ENCODE peak calls at places on chromosome 10, in ten cellular contexts. U is psoas muscle; F is HAP-1; J is left ventricle myocardium inferior; G is naive thymus-derived CD4-positive, alpha-beta T cell; C is GM06990; N is IMR-90; O is cardiac muscle cell; L is CD8-positive, alpha-beta memory T cell; V is H7. X is an unnamed sample. For H3K36me3, the result is how much of the 10 kb centered on the place peaks cover.

GRCh38 chr10:63273575-63273974 is 140.4 kb downstream of the NRBF2 start:
- DNase-seq in N (peak), J (no peak), V (no peak), L (no peak), C (no peak), U (no peak), O (no peak), F (no peak), G (peak), X (no peak)

GRCh38 chr10:7192831-7193348 is 217.9 kb downstream of the SFMBT2 start:
- DNase-seq in U (no peak), G (peak), V (no peak), J (no peak), C (no peak), O (no peak), F (no peak), N (no peak), L (peak), X (no peak)

GRCh38 chr10:32144817-32145688 is 88.8 kb upstream of the KIF5B start:
- DNase-seq in N (no peak), C (no peak), L (no peak), J (no peak), O (no peak), V (no peak), F (no peak), U (no peak), G (no peak), X (no peak)

GRCh38 chr10:43249962-43250624 is 16.8 kb downstream of the RASGEF1A start:
- DNase-seq in G (no peak), U (peak), O (no peak), V (peak), N (no peak), C (no peak), L (no peak), J (peak), F (peak), X (no peak)

GRCh38 chr10:130236711-130237110 is 100.5 kb downstream of the GLRX3 start:
- DNase-seq in L (no peak), J (no peak), G (no peak), O (no peak), F (no peak), U (no peak), V (no peak), C (no peak), N (no peak), X (no peak)

GRCh38 chr10:66180651-66181318 is 745.1 kb upstream of the LRRTM3 start:
- DNase-seq in O (peak), L (no peak), G (peak), U (no peak), N (peak), C (peak), V (peak), J (no peak), F (peak), X (peak)

GRCh38 chr10:35059486-35059885 is 30.7 kb downstream of the CUL2 start:
- DNase-seq in G (no peak), U (no peak), N (peak), J (no peak), C (no peak), V (no peak), F (no peak), O (no peak), L (no peak), X (no peak)

GRCh38 chr10:44369296-44369695 is 15.6 kb downstream of the CXCL12 start:
- DNase-seq in U (no peak), N (peak), O (no peak), L (no peak), C (no peak), V (no peak), J (no peak), G (no peak), F (no peak), X (no peak)

GRCh38 chr10:52250562-52250961 is 63.5 kb upstream of the DKK1 start:
- DNase-seq in C (no peak), V (no peak), U (no peak), O (no peak), L (no peak), J (no peak), G (no peak), N (peak), F (no peak), X (no peak)

GRCh38 chr10:74092372-74092771 is 58.3 kb downstream of the AP3M1 start:
- DNase-seq in C (no peak), O (no peak), U (no peak), N (peak), F (no peak), G (no peak), J (no peak), V (no peak), L (no peak), X (no peak)

GRCh38 chr10:62248465-62248864 is 20.2 kb downstream of the RTKN2 start:
- DNase-seq in O (no peak), L (no peak), N (peak), G (no peak), V (no peak), J (no peak), F (no peak), U (no peak), C (no peak), X (no peak)

GRCh38 chr10:28600056-28600455 is 67.1 kb downstream of the WAC start:
- DNase-seq in C (no peak), N (peak), F (no peak), O (no peak), U (no peak), J (no peak), G (no peak), L (no peak), V (no peak), X (no peak)

GRCh38 chr10:30993155-30993554 is 38.5 kb downstream of the ZNF438 start:
- DNase-seq in V (no peak), L (no peak), O (no peak), F (no peak), N (no peak), U (no peak), C (no peak), J (no peak), G (no peak), X (no peak)

GRCh38 chr10:132779850-132780249 is 6.1 kb downstream of the NKX6-2 start:
- DNase-seq in L (no peak), C (no peak), F (no peak), U (no peak), N (no peak), J (no peak), G (no peak), O (no peak), V (no peak), X (no peak)
- H3K36me3 ChIP-seq in L (under half), C (under half), F (under half), U (under half), N (under half), J (half or more), G (half or more), O (under half), V (under half), X (under half)

DNA sequence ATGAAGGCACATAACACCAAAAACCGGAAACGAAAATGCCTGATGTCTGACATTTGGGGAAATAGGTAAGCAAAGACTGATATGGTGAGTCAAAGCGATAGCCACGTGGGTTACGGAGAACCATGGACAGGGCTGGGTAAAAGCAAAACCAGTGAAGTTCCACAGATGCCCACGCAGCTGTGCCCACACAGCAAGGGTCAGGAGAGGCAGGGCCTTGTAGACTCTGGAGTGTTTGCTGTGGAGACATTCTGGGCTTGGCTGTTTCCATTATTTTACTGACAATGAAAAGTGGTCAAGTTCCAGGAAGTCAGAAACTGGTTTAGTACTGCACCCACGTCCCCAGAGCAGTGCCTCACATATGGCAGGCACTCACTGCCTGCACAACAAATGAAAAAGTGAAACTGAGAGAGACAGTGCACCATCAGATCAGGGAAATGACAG is 148.7 kb downstream of the ZMYND11 start:
- DNase-seq in G (no peak), J (no peak), C (peak), U (no peak), N (no peak), O (no peak), F (no peak), V (no peak), L (no peak), X (no peak)
- H3K36me3 ChIP-seq in G (under half), J (half or more), C (under half), U (under half), N (half or more), O (under half), F (under half), V (under half), L (under half), X (under half)

DNA sequence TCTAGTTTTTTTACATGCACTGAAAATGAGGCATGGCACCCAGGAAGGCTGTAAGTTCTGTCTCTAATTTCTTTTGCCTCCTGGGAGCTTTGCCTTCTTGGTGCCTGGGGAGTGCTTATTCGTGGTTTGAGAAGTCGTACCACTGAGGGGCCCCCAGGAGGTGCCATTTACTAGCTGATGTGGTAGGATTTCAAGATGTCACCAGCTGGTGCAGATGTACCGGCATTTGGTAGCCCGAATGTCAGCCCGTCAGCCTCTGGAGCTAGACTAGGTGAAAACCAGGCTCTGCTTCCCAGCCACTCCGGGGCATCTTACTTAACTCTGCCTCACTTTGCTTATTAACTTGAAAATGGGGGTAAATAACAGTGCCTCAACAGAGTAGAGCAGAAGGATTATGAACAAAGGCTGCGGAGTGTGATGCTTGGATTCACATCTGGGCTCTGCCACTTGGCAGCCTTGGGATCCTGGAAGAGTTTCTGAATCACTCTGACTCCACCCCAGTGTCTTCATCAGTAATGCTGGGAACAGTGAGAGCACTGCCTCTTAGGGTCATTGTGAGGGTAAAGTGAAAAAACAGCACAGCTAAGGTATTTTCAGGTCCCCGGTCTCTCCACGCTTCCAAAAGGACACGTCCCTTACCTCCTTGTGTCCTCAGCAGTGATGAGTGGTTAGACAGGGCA is 31.4 kb upstream of the BTBD16 start:
- DNase-seq in N (peak), O (no peak), V (no peak), J (no peak), G (no peak), C (no peak), F (no peak), L (no peak), U (no peak), X (peak)
- H3K36me3 ChIP-seq in N (under half), O (half or more), V (under half), J (half or more), G (under half), C (under half), F (under half), L (under half), U (under half), X (under half)

DNA sequence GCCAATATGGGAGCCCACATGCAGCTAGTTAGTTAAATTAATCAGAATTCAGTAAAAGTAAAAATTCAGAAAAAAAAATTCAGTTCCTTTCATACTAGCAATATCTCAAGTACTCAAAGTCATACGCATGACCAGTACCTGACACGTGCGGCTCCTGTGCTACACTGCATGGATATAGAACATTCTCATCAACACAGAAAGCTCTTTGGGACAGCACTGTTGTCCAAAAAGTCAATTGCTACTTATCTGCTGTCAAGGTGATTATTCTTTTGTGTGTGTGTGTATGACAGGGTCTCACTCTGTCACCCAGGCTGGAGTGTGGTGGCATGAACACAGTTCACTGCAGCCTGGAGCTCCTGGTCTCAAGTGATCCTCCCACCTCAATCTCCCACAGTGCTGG is 14.9 kb upstream of the ANAPC16 start:
- DNase-seq in L (no peak), C (no peak), U (no peak), G (no peak), J (no peak), N (no peak), O (no peak), V (no peak), F (no peak), X (no peak)
- H3K36me3 ChIP-seq in L (under half), C (under half), U (under half), G (under half), J (half or more), N (under half), O (under half), V (under half), F (under half), X (under half)

X was measured in brain microvascular endothelial cell.